ENCODE peak calls at places on chromosomes 11 and 22, in seven cellular contexts. N is H1, Q is transverse colon, W is fibroblast of lung, T is heart left ventricle, B is left lung, I is tibial nerve. D is an unnamed sample. For H3K36me3, the result is how much of the 10 kb centered on the place peaks cover.

GRCh38 chr11:8312966-8313365 is 49.3 kb upstream of the LMO1 start:
- DNase-seq in W (no peak), T (no peak), B (no peak), N (no peak), Q (no peak), I (no peak), D (peak)

GRCh38 chr11:46701078-46701654 is 335 bp downstream of the ZNF408 start:
- DNase-seq in B (peak), Q (no peak), N (no peak), W (no peak), T (no peak), I (no peak), D (no peak)

GRCh38 chr22:44026066-44026629 is 2.0 kb downstream of the PARVB start:
- DNase-seq in B (peak), T (no peak), I (no peak), W (no peak), Q (no peak), N (no peak), D (no peak)

GRCh38 chr11:95924414-95924760 is 480 bp upstream of the MTMR2 start:
- DNase-seq in N (no peak), W (peak), Q (no peak), B (no peak), I (no peak), T (no peak), D (no peak)

GRCh38 chr22:33321466-33321865 is 263.3 kb upstream of the SYN3 start:
- DNase-seq in Q (no peak), N (no peak), W (no peak), I (no peak), B (no peak), T (no peak), D (no peak)

GRCh38 chr22:37887610-37888378 is 18.3 kb upstream of the MICALL1 start:
- DNase-seq in I (peak), T (no peak), W (peak), B (no peak), N (no peak), Q (no peak), D (peak)

GRCh38 chr11:17598700-17599459 is 51.8 kb downstream of the OTOG start:
- DNase-seq in Q (peak), N (peak), T (peak), W (peak), I (peak), B (peak), D (peak)

GRCh38 chr11:23425379-23425778 is 565.1 kb upstream of the CCDC179 start:
- DNase-seq in I (no peak), B (no peak), W (peak), N (no peak), Q (no peak), T (no peak), D (no peak)

GRCh38 chr11:108432783-108433182 is 34.5 kb downstream of the C11orf65 start:
- DNase-seq in I (no peak), N (no peak), Q (no peak), W (peak), T (no peak), B (no peak), D (no peak)

GRCh38 chr11:27698872-27699241 is 1.4 kb downstream of the BDNF start:
- DNase-seq in W (peak), N (peak), Q (peak), I (peak), T (peak), B (peak), D (peak)

GRCh38 chr11:12175694-12176241 is 65.4 kb downstream of the MICAL2 start:
- DNase-seq in Q (no peak), I (no peak), W (peak), T (no peak), N (no peak), B (no peak), D (no peak)

GRCh38 chr11:76756341-76756771 is 26.8 kb upstream of the TSKU start:
- DNase-seq in B (no peak), N (no peak), I (no peak), W (no peak), T (no peak), Q (no peak), D (no peak)

GRCh38 chr22:37229012-37229804 is 14.9 kb downstream of the RAC2 start:
- DNase-seq in I (no peak), T (no peak), W (peak), Q (no peak), N (no peak), B (peak), D (peak)

GRCh38 chr11:69854719-69855118 is 35.5 kb upstream of the FGF3 start:
- DNase-seq in B (no peak), W (peak), T (no peak), N (no peak), I (no peak), Q (no peak), D (no peak)

GRCh38 chr11:2807801-2808241 is 77.8 kb downstream of the CDKN1C start:
- DNase-seq in N (no peak), W (no peak), Q (peak), T (peak), I (no peak), B (peak), D (peak)

GRCh38 chr11:69703711-69704507 is at the start of gene FGF19:
- DNase-seq in W (no peak), T (no peak), N (no peak), I (no peak), Q (no peak), B (no peak), D (no peak)

GRCh38 chr22:35347462-35347861 is 33.4 kb upstream of the HMOX1 start:
- DNase-seq in W (no peak), I (no peak), Q (no peak), N (no peak), T (peak), B (peak), D (no peak)

GRCh38 chr11:32176223-32176811 is 85.4 kb downstream of the RCN1 start:
- DNase-seq in B (no peak), T (no peak), I (peak), W (peak), N (peak), Q (peak), D (no peak)

GRCh38 chr11:728901-729491 is 18.3 kb upstream of the TALDO1 start:
- DNase-seq in B (no peak), W (no peak), Q (no peak), N (no peak), I (no peak), T (no peak), D (no peak)

GRCh38 chr11:726278-726915 is 20.4 kb downstream of the EPS8L2 start:
- DNase-seq in N (no peak), W (no peak), T (peak), B (peak), I (no peak), Q (peak), D (peak)

GRCh38 chr11:727281-727701 is 20.0 kb upstream of the TALDO1 start:
- DNase-seq in I (no peak), N (no peak), Q (no peak), W (no peak), B (no peak), T (no peak), D (peak)

GRCh38 chr11:729492-730074 is 17.7 kb upstream of the TALDO1 start:
- DNase-seq in Q (no peak), N (no peak), T (peak), I (no peak), B (peak), W (no peak), D (no peak)

GRCh38 chr11:727859-728748 is 19.2 kb upstream of the TALDO1 start:
- DNase-seq in W (peak), B (peak), Q (peak), T (peak), N (peak), I (peak), D (peak)
- TF ChIP-seq CTCF in W (peak), B (peak), Q (peak), T (peak), N (peak), I (peak), D (peak)

GRCh38 chr11:114063829-114064201 is 4.3 kb downstream of the ZBTB16 start:
- DNase-seq in I (no peak), T (no peak), B (no peak), W (no peak), N (no peak), Q (no peak), D (no peak)

GRCh38 chr11:114066046-114066648 is 6.6 kb downstream of the ZBTB16 start:
- DNase-seq in T (no peak), I (no peak), B (no peak), N (no peak), Q (no peak), W (no peak), D (no peak)

GRCh38 chr11:114064216-114064615 is 4.7 kb downstream of the ZBTB16 start:
- DNase-seq in N (no peak), I (no peak), B (no peak), Q (no peak), T (no peak), W (no peak), D (no peak)

GRCh38 chr11:114063149-114063828 is 3.8 kb downstream of the ZBTB16 start:
- DNase-seq in N (no peak), I (no peak), B (no peak), Q (no peak), W (no peak), T (no peak), D (no peak)

GRCh38 chr11:114065094-114065493 is 5.6 kb downstream of the ZBTB16 start:
- DNase-seq in I (no peak), W (no peak), T (no peak), Q (no peak), N (no peak), B (no peak), D (no peak)
- H3K4me3 ChIP-seq in I (peak), W (no peak), T (peak), Q (peak), N (no peak), B (no peak), D (no peak)

DNA sequence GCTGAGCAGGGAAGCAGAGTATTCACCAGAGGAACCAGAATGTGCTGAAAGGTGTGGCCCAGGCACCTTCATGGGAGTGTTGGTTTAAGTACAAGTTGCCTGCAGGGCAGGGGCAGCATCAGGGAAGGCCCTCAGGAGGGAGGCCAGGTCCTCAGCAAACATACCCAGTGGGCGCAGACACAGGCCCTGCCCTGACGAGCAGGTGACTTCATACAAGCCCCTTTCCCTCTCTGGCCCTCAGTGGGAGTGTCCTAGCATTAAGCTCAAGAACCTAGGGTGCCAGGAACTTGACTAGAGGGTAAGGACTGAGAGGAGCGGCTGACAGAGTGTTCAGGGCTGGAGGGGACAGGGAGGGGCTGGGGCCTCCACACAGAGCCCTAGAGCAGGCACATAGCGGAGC is 7.5 kb upstream of the CASTOR1 start:
- DNase-seq in N (no peak), Q (no peak), I (no peak), B (no peak), W (no peak), T (no peak), D (no peak)
- H3K36me3 ChIP-seq in N (under half), Q (under half), I (under half), B (half or more), W (under half), T (half or more), D (under half)

DNA sequence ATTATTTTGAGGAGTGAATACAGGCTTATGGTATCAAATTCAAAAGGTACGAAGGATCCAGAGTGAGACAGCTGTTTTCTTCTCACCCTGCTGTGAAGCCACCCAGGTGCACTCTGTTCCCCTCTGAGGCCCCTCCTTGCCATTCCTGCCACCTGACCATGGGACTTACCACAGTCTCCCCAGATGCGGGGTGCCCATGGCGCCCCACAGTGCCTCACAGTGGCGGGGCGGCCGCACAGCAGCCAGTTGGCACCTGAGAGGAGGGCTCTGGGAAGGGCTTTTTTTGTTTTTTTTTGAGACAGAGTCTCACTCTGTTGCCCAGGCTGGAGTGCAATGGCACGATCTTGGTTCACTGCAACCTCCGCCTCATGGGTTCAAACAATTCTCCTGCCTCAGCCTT is 151.7 kb downstream of the CEP164 start:
- DNase-seq in Q (no peak), I (no peak), N (no peak), B (peak), T (no peak), W (no peak), D (no peak)
- TF ChIP-seq CTCF in Q (no peak), I (no peak), N (peak), B (no peak), T (no peak), W (no peak), D (no peak)

GRCh38 chr11:120512727-120513435 is 1.3 kb downstream of the GRIK4 start:
- DNase-seq in B (peak), I (no peak), W (no peak), Q (no peak), T (no peak), N (no peak), D (no peak)

GRCh38 chr11:120511804-120512726 is 517 bp downstream of the GRIK4 start:
- DNase-seq in B (peak), Q (no peak), I (no peak), N (no peak), T (no peak), W (no peak), D (no peak)

GRCh38 chr11:120509346-120510053 is 2.0 kb upstream of the GRIK4 start:
- DNase-seq in Q (no peak), T (no peak), B (peak), I (no peak), N (no peak), W (no peak), D (no peak)

GRCh38 chr11:120510406-120511115 is 987 bp upstream of the GRIK4 start:
- DNase-seq in I (no peak), T (no peak), B (peak), Q (no peak), W (no peak), N (no peak), D (no peak)

DNA sequence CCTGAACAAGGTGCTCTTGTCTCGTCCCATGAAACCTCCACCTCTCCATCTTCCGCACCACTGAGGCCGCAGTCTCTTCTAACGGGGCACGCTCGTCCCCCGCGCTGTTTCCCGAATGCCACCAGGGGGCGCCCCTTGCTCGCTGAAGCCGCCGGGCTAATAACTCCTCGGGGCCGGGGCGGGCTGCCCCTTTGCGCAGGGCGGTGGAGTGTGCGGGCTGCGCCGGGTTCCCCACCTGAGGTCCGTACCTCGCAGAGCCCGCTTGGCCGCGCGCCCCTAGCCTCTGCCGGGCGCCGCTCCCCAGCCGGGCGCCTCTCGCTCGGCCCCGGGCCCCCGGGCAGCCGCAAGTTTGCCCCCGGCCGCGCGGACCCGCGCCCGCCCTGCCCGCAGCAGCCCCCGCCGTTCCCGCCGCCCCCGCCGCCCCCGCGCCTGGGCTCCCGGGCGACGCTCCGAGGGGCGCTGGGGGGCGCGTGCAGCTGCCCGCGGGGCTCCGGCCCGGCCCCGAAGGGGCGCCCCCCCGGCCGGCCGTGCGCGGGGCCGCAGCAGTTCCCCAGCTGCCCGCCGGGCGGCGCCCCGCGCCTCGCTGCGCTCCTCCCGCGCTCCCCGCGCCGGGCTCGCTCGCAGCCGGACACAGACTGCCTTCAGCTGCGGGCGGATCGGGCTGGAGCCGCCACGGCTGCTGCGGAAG is at the start of gene GRIK4:
- DNase-seq in Q (peak), B (peak), N (peak), T (peak), W (peak), I (peak), D (no peak)
- H3K4me3 ChIP-seq in Q (peak), B (no peak), N (peak), T (peak), W (peak), I (peak), D (peak)

GRCh38 chr11:10504490-10504889 is 36.5 kb downstream of the RNF141 start:
- DNase-seq in T (no peak), N (no peak), Q (no peak), W (no peak), I (no peak), B (no peak), D (no peak)
- H3K36me3 ChIP-seq in T (under half), N (under half), Q (under half), W (under half), I (under half), B (half or more), D (under half)

D was measured in RWPE2.